ENCODE peak calls at places on chromosomes 16 and 17, in eight cellular contexts. One of them, this sample, is unnamed.

GRCh38 chr17:66185842-66186241 is 6.1 kb downstream of the CEP112 start:
- DNase-seq in activated naive CD8-positive, alpha-beta T cell treated with anti-CD3 and anti-CD28 coated beads, Interleukin-2, amount 50 U/mL, for 24 hours: no peak
- DNase-seq in Calu3: no peak
- DNase-seq in lower lobe of right lung: no peak
- DNase-seq in ELR: no peak
- DNase-seq in hepatocyte: no peak
- DNase-seq in NCI-H1092: no peak
- DNase-seq in heart right ventricle: no peak
- DNase-seq in this sample: no peak

GRCh38 chr17:38464723-38465419 is 36.6 kb downstream of the ARHGAP23 start:
- DNase-seq in lower lobe of right lung: peak; percentile 83
- DNase-seq in hepatocyte: peak; percentile 89
- DNase-seq in heart right ventricle: peak; percentile 87
- DNase-seq in activated naive CD8-positive, alpha-beta T cell treated with anti-CD3 and anti-CD28 coated beads, Interleukin-2, amount 50 U/mL, for 24 hours: no peak
- DNase-seq in NCI-H1092: no peak
- DNase-seq in Calu3: peak; percentile 94
- DNase-seq in ELR: peak; percentile 94
- DNase-seq in this sample: peak; percentile 86

GRCh38 chr17:46167267-46167666 is 26.0 kb downstream of the KANSL1 start:
- DNase-seq in lower lobe of right lung: no peak
- DNase-seq in NCI-H1092: no peak
- DNase-seq in ELR: no peak
- DNase-seq in hepatocyte: no peak
- DNase-seq in heart right ventricle: no peak
- DNase-seq in activated naive CD8-positive, alpha-beta T cell treated with anti-CD3 and anti-CD28 coated beads, Interleukin-2, amount 50 U/mL, for 24 hours: no peak
- DNase-seq in Calu3: no peak
- DNase-seq in this sample: no peak

GRCh38 chr17:73105448-73105847 is 13.0 kb upstream of the SLC39A11 start:
- DNase-seq in ELR: no peak
- DNase-seq in Calu3: no peak
- DNase-seq in heart right ventricle: no peak
- DNase-seq in activated naive CD8-positive, alpha-beta T cell treated with anti-CD3 and anti-CD28 coated beads, Interleukin-2, amount 50 U/mL, for 24 hours: no peak
- DNase-seq in hepatocyte: no peak
- DNase-seq in lower lobe of right lung: no peak
- DNase-seq in NCI-H1092: no peak
- DNase-seq in this sample: no peak

GRCh38 chr17:61458491-61459433 is 6.5 kb downstream of the TBX4 start:
- DNase-seq in activated naive CD8-positive, alpha-beta T cell treated with anti-CD3 and anti-CD28 coated beads, Interleukin-2, amount 50 U/mL, for 24 hours: no peak
- DNase-seq in ELR: no peak
- DNase-seq in Calu3: no peak
- DNase-seq in hepatocyte: no peak
- DNase-seq in heart right ventricle: no peak
- DNase-seq in lower lobe of right lung: no peak
- DNase-seq in NCI-H1092: no peak
- DNase-seq in this sample: no peak

GRCh38 chr16:61611847-61612491 is 424.3 kb downstream of the CDH8 start:
- DNase-seq in activated naive CD8-positive, alpha-beta T cell treated with anti-CD3 and anti-CD28 coated beads, Interleukin-2, amount 50 U/mL, for 24 hours: no peak
- DNase-seq in Calu3: no peak
- DNase-seq in NCI-H1092: no peak
- DNase-seq in heart right ventricle: no peak
- DNase-seq in hepatocyte: no peak
- DNase-seq in lower lobe of right lung: no peak
- DNase-seq in ELR: no peak
- DNase-seq in this sample: no peak

GRCh38 chr17:79288950-79289349 is 214.3 kb downstream of the ENGASE start:
- DNase-seq in heart right ventricle: no peak
- DNase-seq in hepatocyte: no peak
- DNase-seq in NCI-H1092: no peak
- DNase-seq in ELR: no peak
- DNase-seq in lower lobe of right lung: no peak
- DNase-seq in activated naive CD8-positive, alpha-beta T cell treated with anti-CD3 and anti-CD28 coated beads, Interleukin-2, amount 50 U/mL, for 24 hours: no peak
- DNase-seq in Calu3: no peak
- DNase-seq in this sample: no peak

GRCh38 chr16:1309888-1310831 is 724 bp downstream of the UBE2I start:
- DNase-seq in NCI-H1092: no peak
- DNase-seq in lower lobe of right lung: peak; percentile 73
- DNase-seq in hepatocyte: peak; percentile 68
- DNase-seq in Calu3: peak; percentile 50
- DNase-seq in ELR: peak; percentile 58
- DNase-seq in heart right ventricle: peak; percentile 55
- DNase-seq in activated naive CD8-positive, alpha-beta T cell treated with anti-CD3 and anti-CD28 coated beads, Interleukin-2, amount 50 U/mL, for 24 hours: peak; percentile 66
- DNase-seq in this sample: peak; percentile 87

GRCh38 chr17:57296231-57296630 is 39.9 kb downstream of the MSI2 start:
- DNase-seq in activated naive CD8-positive, alpha-beta T cell treated with anti-CD3 and anti-CD28 coated beads, Interleukin-2, amount 50 U/mL, for 24 hours: no peak
- DNase-seq in heart right ventricle: no peak
- DNase-seq in NCI-H1092: peak; percentile 61
- DNase-seq in lower lobe of right lung: no peak
- DNase-seq in Calu3: no peak
- DNase-seq in hepatocyte: no peak
- DNase-seq in ELR: peak; percentile 24
- DNase-seq in this sample: no peak

GRCh38 chr16:66189951-66190350 is 176.5 kb upstream of the CDH5 start:
- DNase-seq in NCI-H1092: no peak
- DNase-seq in lower lobe of right lung: no peak
- DNase-seq in heart right ventricle: no peak
- DNase-seq in ELR: peak; percentile 28
- DNase-seq in activated naive CD8-positive, alpha-beta T cell treated with anti-CD3 and anti-CD28 coated beads, Interleukin-2, amount 50 U/mL, for 24 hours: no peak
- DNase-seq in hepatocyte: no peak
- DNase-seq in Calu3: no peak
- DNase-seq in this sample: no peak

GRCh38 chr16:27625050-27625697 is 75.2 kb downstream of the KATNIP start:
- DNase-seq in Calu3: no peak
- DNase-seq in activated naive CD8-positive, alpha-beta T cell treated with anti-CD3 and anti-CD28 coated beads, Interleukin-2, amount 50 U/mL, for 24 hours: no peak
- DNase-seq in heart right ventricle: peak; percentile 18
- DNase-seq in NCI-H1092: no peak
- DNase-seq in lower lobe of right lung: no peak
- DNase-seq in hepatocyte: peak; percentile 48
- DNase-seq in ELR: no peak
- DNase-seq in this sample: no peak

GRCh38 chr17:19354123-19354522 is 8.4 kb downstream of the B9D1 start:
- DNase-seq in activated naive CD8-positive, alpha-beta T cell treated with anti-CD3 and anti-CD28 coated beads, Interleukin-2, amount 50 U/mL, for 24 hours: no peak
- DNase-seq in NCI-H1092: no peak
- DNase-seq in Calu3: no peak
- DNase-seq in ELR: peak; percentile 92
- DNase-seq in lower lobe of right lung: no peak
- DNase-seq in heart right ventricle: no peak
- DNase-seq in hepatocyte: no peak
- DNase-seq in this sample: no peak

GRCh38 chr16:27781195-27781524 is 231.2 kb downstream of the KATNIP start:
- DNase-seq in lower lobe of right lung: no peak
- DNase-seq in activated naive CD8-positive, alpha-beta T cell treated with anti-CD3 and anti-CD28 coated beads, Interleukin-2, amount 50 U/mL, for 24 hours: no peak
- DNase-seq in NCI-H1092: no peak
- DNase-seq in ELR: no peak
- DNase-seq in hepatocyte: no peak
- DNase-seq in heart right ventricle: peak; percentile 42
- DNase-seq in Calu3: no peak
- DNase-seq in this sample: no peak

GRCh38 chr17:60563743-60564142 is 36.2 kb upstream of the PPM1D start:
- DNase-seq in ELR: peak; percentile 17
- DNase-seq in hepatocyte: no peak
- DNase-seq in lower lobe of right lung: no peak
- DNase-seq in NCI-H1092: no peak
- DNase-seq in Calu3: no peak
- DNase-seq in activated naive CD8-positive, alpha-beta T cell treated with anti-CD3 and anti-CD28 coated beads, Interleukin-2, amount 50 U/mL, for 24 hours: no peak
- DNase-seq in heart right ventricle: no peak
- DNase-seq in this sample: no peak

GRCh38 chr17:3935140-3935542 is 18.9 kb upstream of the P2RX1 start:
- DNase-seq in heart right ventricle: peak; percentile 71
- DNase-seq in NCI-H1092: peak; percentile 27
- DNase-seq in ELR: peak; percentile 70
- DNase-seq in Calu3: peak; percentile 73
- DNase-seq in activated naive CD8-positive, alpha-beta T cell treated with anti-CD3 and anti-CD28 coated beads, Interleukin-2, amount 50 U/mL, for 24 hours: peak; percentile 25
- DNase-seq in hepatocyte: peak; percentile 89
- DNase-seq in lower lobe of right lung: peak; percentile 86
- DNase-seq in this sample: peak; percentile 88

GRCh38 chr16:6722786-6723185 is 609.9 kb upstream of the RBFOX1 start:
- DNase-seq in NCI-H1092: no peak
- DNase-seq in heart right ventricle: no peak
- DNase-seq in Calu3: no peak
- DNase-seq in hepatocyte: no peak
- DNase-seq in activated naive CD8-positive, alpha-beta T cell treated with anti-CD3 and anti-CD28 coated beads, Interleukin-2, amount 50 U/mL, for 24 hours: no peak
- DNase-seq in lower lobe of right lung: no peak
- DNase-seq in ELR: no peak
- DNase-seq in this sample: no peak

GRCh38 chr16:75252946-75253911 is 1.8 kb upstream of the BCAR1 start:
- DNase-seq in ELR: peak; percentile 72
- DNase-seq in lower lobe of right lung: peak; percentile 46
- DNase-seq in heart right ventricle: peak; percentile 21
- DNase-seq in Calu3: no peak
- DNase-seq in NCI-H1092: no peak
- DNase-seq in hepatocyte: peak; percentile 58
- DNase-seq in activated naive CD8-positive, alpha-beta T cell treated with anti-CD3 and anti-CD28 coated beads, Interleukin-2, amount 50 U/mL, for 24 hours: no peak
- DNase-seq in this sample: peak; percentile 63

GRCh38 chr16:9152649-9153501 is 61.4 kb downstream of the HAPSTR1 start:
- DNase-seq in NCI-H1092: no peak
- DNase-seq in activated naive CD8-positive, alpha-beta T cell treated with anti-CD3 and anti-CD28 coated beads, Interleukin-2, amount 50 U/mL, for 24 hours: no peak
- DNase-seq in ELR: no peak
- DNase-seq in heart right ventricle: no peak
- DNase-seq in hepatocyte: no peak
- DNase-seq in lower lobe of right lung: no peak
- DNase-seq in Calu3: no peak
- DNase-seq in this sample: no peak

GRCh38 chr17:49717371-49717841 is 9.6 kb upstream of the SLC35B1 start:
- DNase-seq in ELR: peak; percentile 45
- DNase-seq in hepatocyte: no peak
- DNase-seq in NCI-H1092: no peak
- DNase-seq in Calu3: no peak
- DNase-seq in activated naive CD8-positive, alpha-beta T cell treated with anti-CD3 and anti-CD28 coated beads, Interleukin-2, amount 50 U/mL, for 24 hours: peak; percentile 36
- DNase-seq in heart right ventricle: peak; percentile 31
- DNase-seq in lower lobe of right lung: no peak
- DNase-seq in this sample: no peak

GRCh38 chr17:8076502-8077266 is 10.8 kb downstream of the ALOX12B start:
- DNase-seq in ELR: no peak
- DNase-seq in NCI-H1092: no peak
- DNase-seq in hepatocyte: no peak
- DNase-seq in activated naive CD8-positive, alpha-beta T cell treated with anti-CD3 and anti-CD28 coated beads, Interleukin-2, amount 50 U/mL, for 24 hours: no peak
- DNase-seq in Calu3: no peak
- DNase-seq in lower lobe of right lung: peak; percentile 30
- DNase-seq in heart right ventricle: no peak
- DNase-seq in this sample: no peak

GRCh38 chr17:4509402-4509801 is 10.7 kb downstream of the SPNS2 start:
- DNase-seq in lower lobe of right lung: no peak
- DNase-seq in activated naive CD8-positive, alpha-beta T cell treated with anti-CD3 and anti-CD28 coated beads, Interleukin-2, amount 50 U/mL, for 24 hours: no peak
- DNase-seq in heart right ventricle: no peak
- DNase-seq in Calu3: no peak
- DNase-seq in NCI-H1092: no peak
- DNase-seq in hepatocyte: no peak
- DNase-seq in ELR: no peak
- DNase-seq in this sample: peak; percentile 80

GRCh38 chr17:50790619-50791018 is 23.3 kb upstream of the ANKRD40CL start:
- DNase-seq in lower lobe of right lung: no peak
- DNase-seq in hepatocyte: no peak
- DNase-seq in Calu3: no peak
- DNase-seq in ELR: no peak
- DNase-seq in NCI-H1092: no peak
- DNase-seq in heart right ventricle: no peak
- DNase-seq in activated naive CD8-positive, alpha-beta T cell treated with anti-CD3 and anti-CD28 coated beads, Interleukin-2, amount 50 U/mL, for 24 hours: no peak
- DNase-seq in this sample: no peak

GRCh38 chr16:21302898-21303528 is 24.9 kb upstream of the CRYM start:
- DNase-seq in NCI-H1092: no peak
- DNase-seq in lower lobe of right lung: no peak
- DNase-seq in hepatocyte: peak; percentile 60
- DNase-seq in heart right ventricle: no peak
- DNase-seq in ELR: peak; percentile 88
- DNase-seq in Calu3: no peak
- DNase-seq in activated naive CD8-positive, alpha-beta T cell treated with anti-CD3 and anti-CD28 coated beads, Interleukin-2, amount 50 U/mL, for 24 hours: no peak
- DNase-seq in this sample: no peak

GRCh38 chr17:77465358-77466041 is 324.7 kb downstream of the SEC14L1 start:
- DNase-seq in heart right ventricle: peak; percentile 36
- DNase-seq in activated naive CD8-positive, alpha-beta T cell treated with anti-CD3 and anti-CD28 coated beads, Interleukin-2, amount 50 U/mL, for 24 hours: peak; percentile 79
- DNase-seq in hepatocyte: peak; percentile 58
- DNase-seq in ELR: peak; percentile 84
- DNase-seq in NCI-H1092: no peak
- DNase-seq in lower lobe of right lung: peak; percentile 84
- DNase-seq in Calu3: peak; percentile 46
- DNase-seq in this sample: peak; percentile 82

GRCh38 chr16:5220705-5221104 is 123.1 kb upstream of the EEF2KMT start:
- DNase-seq in Calu3: no peak
- DNase-seq in heart right ventricle: no peak
- DNase-seq in lower lobe of right lung: no peak
- DNase-seq in NCI-H1092: no peak
- DNase-seq in hepatocyte: no peak
- DNase-seq in ELR: no peak
- DNase-seq in activated naive CD8-positive, alpha-beta T cell treated with anti-CD3 and anti-CD28 coated beads, Interleukin-2, amount 50 U/mL, for 24 hours: no peak
- DNase-seq in this sample: no peak

GRCh38 chr16:12176051-12176450 is 199.5 kb downstream of the SNX29 start:
- DNase-seq in NCI-H1092: no peak
- DNase-seq in heart right ventricle: no peak
- DNase-seq in hepatocyte: no peak
- DNase-seq in Calu3: no peak
- DNase-seq in activated naive CD8-positive, alpha-beta T cell treated with anti-CD3 and anti-CD28 coated beads, Interleukin-2, amount 50 U/mL, for 24 hours: no peak
- DNase-seq in ELR: no peak
- DNase-seq in lower lobe of right lung: no peak
- DNase-seq in this sample: no peak

GRCh38 chr16:14365200-14365851 is 264.7 kb downstream of the PARN start:
- DNase-seq in heart right ventricle: no peak
- DNase-seq in Calu3: no peak
- DNase-seq in hepatocyte: no peak
- DNase-seq in NCI-H1092: no peak
- DNase-seq in activated naive CD8-positive, alpha-beta T cell treated with anti-CD3 and anti-CD28 coated beads, Interleukin-2, amount 50 U/mL, for 24 hours: no peak
- DNase-seq in ELR: no peak
- DNase-seq in lower lobe of right lung: no peak
- DNase-seq in this sample: no peak

GRCh38 chr17:44777394-44778348 is 18.9 kb downstream of the ADAM11 start:
- DNase-seq in heart right ventricle: no peak
- DNase-seq in activated naive CD8-positive, alpha-beta T cell treated with anti-CD3 and anti-CD28 coated beads, Interleukin-2, amount 50 U/mL, for 24 hours: no peak
- DNase-seq in ELR: no peak
- DNase-seq in lower lobe of right lung: no peak
- DNase-seq in hepatocyte: no peak
- DNase-seq in Calu3: no peak
- DNase-seq in NCI-H1092: no peak
- DNase-seq in this sample: no peak

GRCh38 chr16:19184823-19185509 is 16.9 kb downstream of the SYT17 start:
- DNase-seq in NCI-H1092: no peak
- DNase-seq in ELR: no peak
- DNase-seq in Calu3: no peak
- DNase-seq in activated naive CD8-positive, alpha-beta T cell treated with anti-CD3 and anti-CD28 coated beads, Interleukin-2, amount 50 U/mL, for 24 hours: no peak
- DNase-seq in hepatocyte: no peak
- DNase-seq in lower lobe of right lung: no peak
- DNase-seq in heart right ventricle: no peak
- DNase-seq in this sample: no peak

GRCh38 chr16:30049871-30050270 is 15.7 kb upstream of the ALDOA start:
- DNase-seq in Calu3: no peak
- DNase-seq in NCI-H1092: no peak
- DNase-seq in lower lobe of right lung: no peak
- DNase-seq in activated naive CD8-positive, alpha-beta T cell treated with anti-CD3 and anti-CD28 coated beads, Interleukin-2, amount 50 U/mL, for 24 hours: no peak
- DNase-seq in heart right ventricle: no peak
- DNase-seq in hepatocyte: no peak
- DNase-seq in ELR: no peak
- DNase-seq in this sample: no peak

GRCh38 chr16:11034481-11034931 is 90.1 kb downstream of the CLEC16A start:
- DNase-seq in activated naive CD8-positive, alpha-beta T cell treated with anti-CD3 and anti-CD28 coated beads, Interleukin-2, amount 50 U/mL, for 24 hours: no peak
- DNase-seq in hepatocyte: no peak
- DNase-seq in ELR: no peak
- DNase-seq in NCI-H1092: no peak
- DNase-seq in heart right ventricle: no peak
- DNase-seq in Calu3: no peak
- DNase-seq in lower lobe of right lung: no peak
- DNase-seq in this sample: no peak